ENCODE peak calls at places on chromosomes 6 and 20, in nine cellular contexts. One of them, this sample, is unnamed.

GRCh38 chr6:74075323-74075722 is 379.3 kb downstream of the CD109 start:
- DNase-seq in AG04449: no peak
- DNase-seq in stomach: no peak
- DNase-seq in heart right ventricle: peak; percentile 11
- DNase-seq in fibroblast of pulmonary artery: peak; percentile 58
- DNase-seq in lower leg skin: peak; percentile 70
- DNase-seq in tibial artery: peak; percentile 64
- DNase-seq in SK-N-SH: no peak
- DNase-seq in left ventricle myocardium inferior: peak; percentile 44
- DNase-seq in this sample: no peak

GRCh38 chr6:29886686-29887085 is 55.6 kb upstream of the HLA-A start:
- DNase-seq in AG04449: no peak
- DNase-seq in stomach: no peak
- DNase-seq in heart right ventricle: no peak
- DNase-seq in fibroblast of pulmonary artery: no peak
- DNase-seq in lower leg skin: no peak
- DNase-seq in tibial artery: no peak
- DNase-seq in SK-N-SH: no peak
- DNase-seq in left ventricle myocardium inferior: no peak
- DNase-seq in this sample: no peak

GRCh38 chr6:27213544-27214125 is 33.9 kb upstream of the PRSS16 start:
- DNase-seq in AG04449: no peak
- DNase-seq in stomach: no peak
- DNase-seq in heart right ventricle: no peak
- DNase-seq in fibroblast of pulmonary artery: peak; percentile 12
- DNase-seq in lower leg skin: no peak
- DNase-seq in tibial artery: no peak
- DNase-seq in SK-N-SH: no peak
- DNase-seq in left ventricle myocardium inferior: no peak
- DNase-seq in this sample: peak; percentile 45

GRCh38 chr6:161091972-161092701 is 100.6 kb downstream of the MAP3K4 start:
- DNase-seq in AG04449: peak; percentile 41
- DNase-seq in stomach: no peak
- DNase-seq in heart right ventricle: no peak
- DNase-seq in fibroblast of pulmonary artery: no peak
- DNase-seq in lower leg skin: no peak
- DNase-seq in tibial artery: no peak
- DNase-seq in SK-N-SH: no peak
- DNase-seq in left ventricle myocardium inferior: no peak
- DNase-seq in this sample: no peak

GRCh38 chr6:80249897-80250296 is 143.4 kb downstream of the BCKDHB start:
- DNase-seq in AG04449: no peak
- DNase-seq in stomach: no peak
- DNase-seq in heart right ventricle: no peak
- DNase-seq in fibroblast of pulmonary artery: peak; percentile 14
- DNase-seq in lower leg skin: no peak
- DNase-seq in tibial artery: no peak
- DNase-seq in SK-N-SH: no peak
- DNase-seq in left ventricle myocardium inferior: peak; percentile 16
- DNase-seq in this sample: no peak

GRCh38 chr6:104887350-104887749 is 27.6 kb upstream of the HACE1 start:
- DNase-seq in AG04449: no peak
- DNase-seq in stomach: no peak
- DNase-seq in heart right ventricle: no peak
- DNase-seq in fibroblast of pulmonary artery: peak; percentile 49
- DNase-seq in lower leg skin: no peak
- DNase-seq in tibial artery: no peak
- DNase-seq in SK-N-SH: no peak
- DNase-seq in left ventricle myocardium inferior: no peak
- DNase-seq in this sample: no peak

GRCh38 chr6:37456816-37457560 is 24.0 kb downstream of the CMTR1 start:
- DNase-seq in AG04449: peak; percentile 38
- DNase-seq in stomach: no peak
- DNase-seq in heart right ventricle: no peak
- DNase-seq in fibroblast of pulmonary artery: peak; percentile 83
- DNase-seq in lower leg skin: no peak
- DNase-seq in tibial artery: no peak
- DNase-seq in SK-N-SH: no peak
- DNase-seq in left ventricle myocardium inferior: no peak
- DNase-seq in this sample: no peak

GRCh38 chr20:61271273-61272221 is 19.5 kb downstream of the CDH4 start:
- DNase-seq in AG04449: no peak
- DNase-seq in stomach: no peak
- DNase-seq in heart right ventricle: no peak
- DNase-seq in fibroblast of pulmonary artery: no peak
- DNase-seq in lower leg skin: no peak
- DNase-seq in tibial artery: no peak
- DNase-seq in SK-N-SH: no peak
- DNase-seq in left ventricle myocardium inferior: no peak
- DNase-seq in this sample: no peak

GRCh38 chr6:155455766-155456165 is at the start of gene NOX3:
- DNase-seq in AG04449: no peak
- DNase-seq in stomach: no peak
- DNase-seq in heart right ventricle: no peak
- DNase-seq in fibroblast of pulmonary artery: no peak
- DNase-seq in lower leg skin: no peak
- DNase-seq in tibial artery: no peak
- DNase-seq in SK-N-SH: no peak
- DNase-seq in left ventricle myocardium inferior: no peak
- DNase-seq in this sample: no peak

GRCh38 chr20:63215101-63216040 is 560 bp downstream of the YTHDF1 start:
- DNase-seq in AG04449: no peak
- DNase-seq in stomach: no peak
- DNase-seq in heart right ventricle: no peak
- DNase-seq in fibroblast of pulmonary artery: peak; percentile 61
- DNase-seq in lower leg skin: no peak
- DNase-seq in tibial artery: no peak
- DNase-seq in SK-N-SH: peak; percentile 81
- DNase-seq in left ventricle myocardium inferior: no peak
- DNase-seq in this sample: peak; percentile 77

GRCh38 chr20:63210011-63210605 is 5.8 kb downstream of the YTHDF1 start:
- DNase-seq in AG04449: no peak
- DNase-seq in stomach: no peak
- DNase-seq in heart right ventricle: no peak
- DNase-seq in fibroblast of pulmonary artery: no peak
- DNase-seq in lower leg skin: no peak
- DNase-seq in tibial artery: no peak
- DNase-seq in SK-N-SH: no peak
- DNase-seq in left ventricle myocardium inferior: no peak
- DNase-seq in this sample: no peak

GRCh38 chr20:63212792-63213191 is 3.1 kb downstream of the YTHDF1 start:
- DNase-seq in AG04449: no peak
- DNase-seq in stomach: no peak
- DNase-seq in heart right ventricle: no peak
- DNase-seq in fibroblast of pulmonary artery: no peak
- DNase-seq in lower leg skin: no peak
- DNase-seq in tibial artery: no peak
- DNase-seq in SK-N-SH: no peak
- DNase-seq in left ventricle myocardium inferior: no peak
- DNase-seq in this sample: no peak

GRCh38 chr20:63214514-63214913 is 1.4 kb downstream of the YTHDF1 start:
- DNase-seq in AG04449: no peak
- DNase-seq in stomach: no peak
- DNase-seq in heart right ventricle: no peak
- DNase-seq in fibroblast of pulmonary artery: no peak
- DNase-seq in lower leg skin: no peak
- DNase-seq in tibial artery: no peak
- DNase-seq in SK-N-SH: no peak
- DNase-seq in left ventricle myocardium inferior: no peak
- DNase-seq in this sample: no peak

GRCh38 chr20:63212393-63212730 is 3.6 kb downstream of the YTHDF1 start:
- DNase-seq in AG04449: no peak
- DNase-seq in stomach: no peak
- DNase-seq in heart right ventricle: no peak
- DNase-seq in fibroblast of pulmonary artery: no peak
- DNase-seq in lower leg skin: no peak
- DNase-seq in tibial artery: no peak
- DNase-seq in SK-N-SH: no peak
- DNase-seq in left ventricle myocardium inferior: no peak
- DNase-seq in this sample: no peak
- TF ChIP-seq CTCF in AG04449: no peak
- TF ChIP-seq CTCF in stomach: no peak
- TF ChIP-seq CTCF in heart right ventricle: no peak
- TF ChIP-seq CTCF in fibroblast of pulmonary artery: no peak
- TF ChIP-seq CTCF in lower leg skin: no peak
- TF ChIP-seq CTCF in tibial artery: no peak
- TF ChIP-seq CTCF in SK-N-SH: no peak
- TF ChIP-seq CTCF in left ventricle myocardium inferior: no peak
- TF ChIP-seq CTCF in this sample: no peak

GRCh38 chr6:257774-258173 is 34.5 kb upstream of the DUSP22 start:
- DNase-seq in AG04449: no peak
- DNase-seq in stomach: no peak
- DNase-seq in heart right ventricle: no peak
- DNase-seq in fibroblast of pulmonary artery: no peak
- DNase-seq in lower leg skin: no peak
- DNase-seq in tibial artery: no peak
- DNase-seq in SK-N-SH: no peak
- DNase-seq in left ventricle myocardium inferior: no peak
- DNase-seq in this sample: no peak

GRCh38 chr6:256169-256568 is 36.1 kb upstream of the DUSP22 start:
- DNase-seq in AG04449: no peak
- DNase-seq in stomach: no peak
- DNase-seq in heart right ventricle: no peak
- DNase-seq in fibroblast of pulmonary artery: no peak
- DNase-seq in lower leg skin: no peak
- DNase-seq in tibial artery: no peak
- DNase-seq in SK-N-SH: no peak
- DNase-seq in left ventricle myocardium inferior: no peak
- DNase-seq in this sample: no peak

GRCh38 chr6:257031-257725 is 35.1 kb upstream of the DUSP22 start:
- DNase-seq in AG04449: no peak
- DNase-seq in stomach: no peak
- DNase-seq in heart right ventricle: no peak
- DNase-seq in fibroblast of pulmonary artery: peak; percentile 31
- DNase-seq in lower leg skin: no peak
- DNase-seq in tibial artery: no peak
- DNase-seq in SK-N-SH: no peak
- DNase-seq in left ventricle myocardium inferior: no peak
- DNase-seq in this sample: no peak

GRCh38 chr6:255418-256090 is 36.7 kb upstream of the DUSP22 start:
- DNase-seq in AG04449: no peak
- DNase-seq in stomach: no peak
- DNase-seq in heart right ventricle: no peak
- DNase-seq in fibroblast of pulmonary artery: no peak
- DNase-seq in lower leg skin: no peak
- DNase-seq in tibial artery: no peak
- DNase-seq in SK-N-SH: no peak
- DNase-seq in left ventricle myocardium inferior: no peak
- DNase-seq in this sample: no peak

DNA sequence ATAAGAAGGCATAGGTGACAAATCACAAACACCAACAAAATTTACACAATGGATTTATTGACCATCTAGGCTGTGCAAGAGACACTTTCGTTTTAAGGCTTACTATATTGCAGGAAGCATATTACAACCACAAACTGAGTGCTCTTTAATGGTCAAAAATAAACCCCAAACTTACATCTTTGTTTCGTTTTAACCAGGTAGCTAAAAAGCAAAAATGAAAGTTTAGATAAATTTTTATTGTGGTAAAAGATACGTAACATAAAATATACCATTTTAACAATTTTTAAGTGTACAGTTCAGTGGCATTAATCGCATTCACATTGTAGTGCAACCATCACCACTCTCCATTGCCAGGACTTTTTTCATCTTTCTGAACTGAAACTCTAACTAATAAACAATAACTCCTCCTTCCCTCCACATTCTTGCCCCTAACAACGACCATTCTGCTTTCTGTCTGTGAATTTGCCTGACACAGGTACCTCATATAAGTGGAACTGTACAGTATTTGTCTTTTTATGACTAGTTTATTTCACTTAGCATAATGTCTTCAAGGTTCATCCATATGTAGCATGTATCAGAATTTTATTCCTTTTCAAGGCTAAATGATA is 32.3 kb upstream of the DUSP22 start:
- DNase-seq in AG04449: no peak
- DNase-seq in stomach: no peak
- DNase-seq in heart right ventricle: no peak
- DNase-seq in fibroblast of pulmonary artery: no peak
- DNase-seq in lower leg skin: no peak
- DNase-seq in tibial artery: no peak
- DNase-seq in SK-N-SH: no peak
- DNase-seq in left ventricle myocardium inferior: no peak
- DNase-seq in this sample: no peak
- H3K4me3 ChIP-seq in AG04449: no peak overlapping the region
- H3K4me3 ChIP-seq in stomach: no peak overlapping the region
- H3K4me3 ChIP-seq in heart right ventricle: no peak overlapping the region
- H3K4me3 ChIP-seq in fibroblast of pulmonary artery: no peak overlapping the region
- H3K4me3 ChIP-seq in lower leg skin: no peak overlapping the region
- H3K4me3 ChIP-seq in tibial artery: no peak overlapping the region
- H3K4me3 ChIP-seq in SK-N-SH: no peak overlapping the region
- H3K4me3 ChIP-seq in left ventricle myocardium inferior: no peak overlapping the region
- H3K4me3 ChIP-seq in this sample: no peak overlapping the region

GRCh38 chr20:11098888-11099287 is 425.1 kb upstream of the JAG1 start:
- DNase-seq in AG04449: no peak
- DNase-seq in stomach: no peak
- DNase-seq in heart right ventricle: no peak
- DNase-seq in fibroblast of pulmonary artery: no peak
- DNase-seq in lower leg skin: no peak
- DNase-seq in tibial artery: no peak
- DNase-seq in SK-N-SH: no peak
- DNase-seq in left ventricle myocardium inferior: no peak
- DNase-seq in this sample: no peak
- TF ChIP-seq CTCF in AG04449: no peak
- TF ChIP-seq CTCF in stomach: no peak
- TF ChIP-seq CTCF in heart right ventricle: peak; percentile 19
- TF ChIP-seq CTCF in fibroblast of pulmonary artery: peak; percentile 16
- TF ChIP-seq CTCF in lower leg skin: no peak
- TF ChIP-seq CTCF in tibial artery: no peak
- TF ChIP-seq CTCF in SK-N-SH: no peak
- TF ChIP-seq CTCF in left ventricle myocardium inferior: peak; percentile 47
- TF ChIP-seq CTCF in this sample: no peak

DNA sequence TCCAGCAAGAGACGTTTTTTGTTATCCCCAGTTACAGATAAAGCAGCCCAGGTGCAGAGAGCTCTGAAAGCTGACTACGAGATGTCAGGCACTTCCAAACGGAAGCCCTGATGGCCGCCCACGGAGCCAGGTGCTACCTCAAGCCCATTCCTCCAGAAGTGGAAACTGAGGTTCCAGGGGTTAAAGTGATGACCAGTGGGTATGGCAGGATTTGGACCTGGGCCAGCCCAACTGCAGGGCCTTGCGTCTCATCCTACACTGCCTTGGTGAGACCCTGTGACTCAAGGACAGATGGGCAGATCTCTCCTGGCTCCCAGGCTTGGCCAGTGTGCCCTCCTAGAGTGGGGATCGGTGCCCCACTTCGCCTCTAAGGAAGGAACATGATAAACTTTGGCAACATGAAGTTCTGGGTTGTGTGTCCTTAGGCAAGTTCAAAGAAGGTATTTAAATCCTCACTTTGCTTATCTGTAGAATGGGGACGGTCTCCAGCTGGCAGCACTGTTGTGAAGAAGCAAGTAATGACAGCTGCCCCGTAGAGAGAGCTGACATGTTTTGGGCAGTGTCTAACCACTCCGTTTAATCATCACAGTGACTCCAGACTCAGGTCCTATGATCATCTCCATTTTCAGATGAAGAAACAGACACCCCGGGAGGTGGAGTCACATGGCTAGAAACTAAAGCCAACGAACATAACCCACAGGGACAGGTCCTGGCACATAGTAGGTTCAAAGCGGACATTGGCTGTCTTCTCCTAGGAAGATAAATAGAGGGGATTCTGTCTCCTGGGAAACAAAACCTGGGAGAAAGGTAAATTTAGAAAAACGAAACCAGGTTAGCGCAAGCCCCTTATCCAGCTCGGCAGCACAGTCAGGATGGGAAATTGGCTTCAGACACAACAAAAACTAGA is 34.4 kb upstream of the CDH22 start:
- DNase-seq in AG04449: no peak
- DNase-seq in stomach: no peak
- DNase-seq in heart right ventricle: no peak
- DNase-seq in fibroblast of pulmonary artery: no peak
- DNase-seq in lower leg skin: no peak
- DNase-seq in tibial artery: no peak
- DNase-seq in SK-N-SH: no peak
- DNase-seq in left ventricle myocardium inferior: no peak
- DNase-seq in this sample: no peak
- H3K4me3 ChIP-seq in AG04449: no peak overlapping the region
- H3K4me3 ChIP-seq in stomach: no peak overlapping the region
- H3K4me3 ChIP-seq in heart right ventricle: peak overlapping the region; percentile 8
- H3K4me3 ChIP-seq in fibroblast of pulmonary artery: no peak overlapping the region
- H3K4me3 ChIP-seq in lower leg skin: no peak overlapping the region
- H3K4me3 ChIP-seq in tibial artery: no peak overlapping the region
- H3K4me3 ChIP-seq in SK-N-SH: no peak overlapping the region
- H3K4me3 ChIP-seq in left ventricle myocardium inferior: peak overlapping the region; percentile 36
- H3K4me3 ChIP-seq in this sample: no peak overlapping the region